ENCODE peak calls at places on chromosomes 4 and X, in eight cellular contexts. D is ascending aorta, Y is keratinocyte, K is GM13976, S is Peyer's patch, E is activated B cell treated with CpG ODN at 0.5 μM for 24 hours, N is ovary, U is cardiac muscle cell. B is an unnamed sample.

GRCh38 chr4:95641571-95641970 is 92.8 kb upstream of the UNC5C start:
- DNase-seq in S (no peak), Y (no peak), U (no peak), D (no peak), E (no peak), N (no peak), K (no peak), B (no peak)

GRCh38 chr4:99410075-99410474 is 25.1 kb downstream of the ADH7 start:
- DNase-seq in E (no peak), N (no peak), Y (no peak), U (no peak), S (no peak), K (no peak), D (no peak), B (no peak)

GRCh38 chr4:88264338-88264737 is 20.0 kb downstream of the PPM1K start:
- DNase-seq in D (no peak), S (no peak), E (no peak), Y (no peak), K (no peak), N (no peak), U (no peak), B (no peak)

GRCh38 chr4:125254111-125254510 is 60.6 kb upstream of the FAT4 start:
- DNase-seq in E (no peak), Y (peak; percentile 2), D (no peak), K (no peak), S (no peak), U (peak; percentile 9), N (no peak), B (no peak)

GRCh38 chr4:1009647-1010521 is 1.5 kb upstream of the FGFRL1 start:
- DNase-seq in S (peak; percentile 89), N (peak; percentile 73), U (peak; percentile 56), E (peak; percentile 78), D (no peak), Y (no peak), K (peak; percentile 92), B (peak; percentile 71)

GRCh38 chr4:40630335-40631021 is 814 bp upstream of the RBM47 start:
- DNase-seq in N (peak; percentile 26), S (peak; percentile 72), K (peak; percentile 73), D (peak; percentile 13), U (no peak), Y (no peak), E (peak; percentile 36), B (no peak)

GRCh38 chrX:129744881-129745321 is 6.1 kb downstream of the XPNPEP2 start:
- DNase-seq in D (no peak), S (no peak), Y (no peak), U (no peak), N (no peak), E (no peak), K (no peak), B (no peak)

GRCh38 chrX:10138726-10139125 is 18.0 kb upstream of the CLCN4 start:
- DNase-seq in S (no peak), K (no peak), U (no peak), D (no peak), N (no peak), E (no peak), Y (no peak), B (no peak)

GRCh38 chr4:7124643-7125442 is 57.0 kb upstream of the GRPEL1 start:
- DNase-seq in Y (no peak), E (no peak), U (peak; percentile 91), N (peak; percentile 78), D (no peak), S (peak; percentile 62), K (no peak), B (no peak)

GRCh38 chr4:2947926-2948325 is 15.3 kb downstream of the NOP14 start:
- DNase-seq in E (no peak), D (no peak), N (no peak), S (peak; percentile 43), U (no peak), Y (no peak), K (no peak), B (no peak)

GRCh38 chr4:8067945-8068894 is 90.4 kb downstream of the ABLIM2 start:
- DNase-seq in U (no peak), K (no peak), E (no peak), S (no peak), N (no peak), Y (no peak), D (no peak), B (no peak)

GRCh38 chr4:54386270-54386669 is 157.2 kb downstream of the PDGFRA start:
- DNase-seq in Y (no peak), E (no peak), K (no peak), D (no peak), S (no peak), U (no peak), N (no peak), B (no peak)

GRCh38 chr4:86596802-86597201 is 2.7 kb downstream of the PTPN13 start:
- DNase-seq in S (no peak), E (no peak), N (no peak), D (no peak), U (peak; percentile 22), Y (no peak), K (no peak), B (no peak)

GRCh38 chr4:102022343-102022742 is 231.8 kb downstream of the BANK1 start:
- DNase-seq in S (no peak), N (no peak), E (no peak), Y (no peak), D (no peak), U (no peak), K (no peak), B (no peak)

GRCh38 chrX:109740076-109740809 is 7.2 kb upstream of the ACSL4 start:
- DNase-seq in E (no peak), Y (no peak), U (peak; percentile 64), N (peak; percentile 22), S (no peak), D (no peak), K (no peak), B (no peak)

GRCh38 chr4:31365006-31365690 is 645.0 kb downstream of the PCDH7 start:
- DNase-seq in D (no peak), Y (no peak), K (no peak), N (no peak), E (no peak), U (peak; percentile 14), S (no peak), B (no peak)

GRCh38 chr4:40840985-40841571 is 91.3 kb downstream of the NSUN7 start:
- DNase-seq in E (peak; percentile 42), Y (peak; percentile 38), K (peak; percentile 59), S (peak; percentile 93), U (peak; percentile 76), N (peak; percentile 23), D (peak; percentile 36), B (no peak)

GRCh38 chr4:3767569-3768288 is 1.5 kb downstream of the ADRA2C start:
- DNase-seq in E (no peak), Y (no peak), K (no peak), S (no peak), U (peak; percentile 15), N (no peak), D (no peak), B (no peak)

GRCh38 chrX:105658136-105658535 is 164.2 kb upstream of the NRK start:
- DNase-seq in E (no peak), N (no peak), S (no peak), U (peak; percentile 79), D (no peak), K (no peak), Y (no peak), B (no peak)

GRCh38 chr4:57073559-57073958 is 36.6 kb downstream of the IGFBP7 start:
- DNase-seq in D (no peak), U (no peak), Y (no peak), N (no peak), K (no peak), S (no peak), E (no peak), B (no peak)

GRCh38 chr4:139453041-139453370 is 915 bp upstream of the RAB33B start:
- DNase-seq in S (peak; percentile 88), K (peak; percentile 71), N (no peak), Y (no peak), D (no peak), E (no peak), U (no peak), B (no peak)

GRCh38 chr4:148312996-148313490 is 129.2 kb downstream of the NR3C2 start:
- DNase-seq in N (peak; percentile 39), U (no peak), D (no peak), Y (no peak), E (no peak), K (no peak), S (no peak), B (no peak)

GRCh38 chr4:986428-986948 is 356 bp upstream of the IDUA start:
- DNase-seq in D (no peak), K (no peak), S (no peak), N (no peak), U (no peak), E (no peak), Y (no peak), B (no peak)

DNA sequence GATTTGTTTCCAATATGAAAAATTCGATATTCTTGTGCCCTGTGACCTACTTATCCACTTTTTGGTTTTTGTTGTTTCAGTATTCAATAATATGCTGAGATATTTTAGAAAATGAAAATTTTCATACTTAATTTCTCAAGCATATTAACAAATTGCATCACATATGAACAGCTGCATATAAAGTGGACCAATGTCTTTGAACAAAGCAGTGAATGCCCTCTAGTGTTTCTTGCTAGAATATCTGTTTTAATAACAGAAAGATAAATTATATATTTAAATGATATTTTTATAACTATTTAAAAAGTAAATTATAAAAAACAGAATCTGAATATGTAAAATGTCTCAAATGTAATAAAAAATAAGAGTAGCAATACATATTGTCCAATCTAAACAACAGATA is 31.7 kb upstream of the INTU start:
- DNase-seq in Y (no peak), S (no peak), E (no peak), D (no peak), U (peak; percentile 58), N (no peak), K (no peak), B (no peak)
- TF ChIP-seq CTCF in Y (no peak), S (no peak), E (no peak), D (no peak), U (peak; percentile 34), N (no peak), K (no peak), B (no peak)

DNA sequence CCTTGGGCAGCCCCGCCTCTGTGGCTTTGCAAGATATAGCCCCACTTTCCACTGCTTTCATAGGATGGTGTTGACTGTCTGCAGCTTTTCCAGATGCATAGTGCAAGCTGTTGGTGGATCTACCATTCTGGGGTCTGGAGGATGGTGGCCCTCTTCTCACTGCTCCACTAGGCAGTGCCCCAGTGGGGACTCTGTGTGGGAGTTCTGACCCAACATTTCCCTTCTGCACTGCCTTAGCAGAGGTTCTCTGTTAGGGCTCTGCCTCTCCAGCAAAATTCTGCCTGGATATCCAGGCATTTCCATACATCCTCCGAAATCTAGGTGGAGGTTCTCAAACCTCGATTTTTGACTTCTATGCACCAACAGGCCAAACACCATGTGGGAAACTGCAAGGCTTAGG is 153.7 kb downstream of the TBCK start:
- DNase-seq in U (no peak), K (no peak), D (no peak), Y (no peak), E (no peak), S (no peak), N (no peak), B (no peak)
- TF ChIP-seq CTCF in U (no peak), K (no peak), D (no peak), Y (no peak), E (no peak), S (no peak), N (no peak), B (no peak)

GRCh38 chrX:70033348-70033747 is 16.4 kb downstream of the AWAT2 start:
- DNase-seq in K (peak; percentile 53), Y (no peak), S (no peak), U (peak; percentile 50), N (no peak), D (no peak), E (no peak), B (no peak)
- TF ChIP-seq CTCF in K (peak; percentile 52), Y (peak; percentile 74), S (peak; percentile 18), U (peak; percentile 59), N (no peak), D (no peak), E (no peak), B (no peak)

GRCh38 chrX:152817082-152817744 is 13.3 kb downstream of the CETN2 start:
- DNase-seq in U (peak; percentile 52), N (no peak), S (peak; percentile 73), Y (no peak), D (no peak), E (no peak), K (no peak), B (no peak)
- TF ChIP-seq CTCF in U (peak; percentile 48), N (no peak), S (peak; percentile 57), Y (peak; percentile 40), D (no peak), E (no peak), K (peak; percentile 26), B (no peak)

B was measured in natural killer cell.